ENCODE peak calls at places on chromosomes 11 and 22, in four cellular contexts. O is WTC11, M is GM12878, Q is K562. P is an unnamed sample.

GRCh38 chr11:28517621-28518020 is 409.4 kb downstream of the METTL15 start:
- DNase-seq in O (no peak), Q (no peak), M (no peak), P (no peak)

GRCh38 chr22:41902932-41903421 is 11.9 kb downstream of the SHISA8 start:
- DNase-seq in O (no peak), Q (no peak), M (no peak), P (no peak)

GRCh38 chr11:45653277-45653676 is 12.1 kb downstream of the CHST1 start:
- DNase-seq in O (no peak), M (no peak), Q (no peak), P (no peak)

GRCh38 chr22:20178922-20179227 is 28.0 kb upstream of the CCDC188 start:
- DNase-seq in Q (no peak), M (no peak), O (no peak), P (no peak)

GRCh38 chr11:14537134-14537599 is 17.0 kb upstream of the PSMA1 start:
- DNase-seq in O (no peak), M (no peak), Q (peak), P (peak)

GRCh38 chr22:44037519-44038370 is 13.6 kb downstream of the PARVB start:
- DNase-seq in O (no peak), Q (no peak), M (no peak), P (no peak)

GRCh38 chr11:82523141-82523540 is 210.5 kb downstream of the FAM181B start:
- DNase-seq in O (peak), Q (no peak), M (no peak), P (no peak)

GRCh38 chr11:67118059-67118766 is 850 bp upstream of the KDM2A start:
- DNase-seq in O (peak), Q (no peak), M (no peak), P (no peak)

GRCh38 chr22:26385164-26385563 is 43.9 kb upstream of the ASPHD2 start:
- DNase-seq in Q (no peak), M (no peak), O (no peak), P (no peak)

GRCh38 chr11:16942342-16942741 is 71.9 kb downstream of the PLEKHA7 start:
- DNase-seq in Q (no peak), M (no peak), O (no peak), P (no peak)

GRCh38 chr11:16946477-16947282 is 67.5 kb downstream of the PLEKHA7 start:
- DNase-seq in Q (no peak), M (peak), O (no peak), P (no peak)

GRCh38 chr11:16941935-16942334 is 72.3 kb downstream of the PLEKHA7 start:
- DNase-seq in O (no peak), Q (no peak), M (no peak), P (no peak)

GRCh38 chr11:16942917-16943316 is 71.3 kb downstream of the PLEKHA7 start:
- DNase-seq in Q (no peak), M (no peak), O (no peak), P (no peak)

GRCh38 chr11:16945671-16946469 is 68.3 kb downstream of the PLEKHA7 start:
- DNase-seq in O (peak), M (peak), Q (peak), P (peak)
- TF ChIP-seq CBFB in O (no peak), M (peak), Q (no peak), P (no peak)

GRCh38 chr22:36334081-36334831 is 53.5 kb downstream of the MYH9 start:
- DNase-seq in Q (peak), O (peak), M (no peak), P (no peak)
- TF ChIP-seq CBFB in Q (no peak), O (no peak), M (no peak), P (no peak)

GRCh38 chr11:2940930-2941821 is 12.0 kb upstream of the PHLDA2 start:
- DNase-seq in M (no peak), Q (no peak), O (no peak), P (no peak)

GRCh38 chr11:2943711-2944118 is 14.5 kb upstream of the PHLDA2 start:
- DNase-seq in O (no peak), M (no peak), Q (no peak), P (no peak)

GRCh38 chr11:2942872-2943710 is 13.9 kb upstream of the PHLDA2 start:
- DNase-seq in M (no peak), O (no peak), Q (no peak), P (no peak)

GRCh38 chr11:2942447-2942846 is 13.2 kb upstream of the PHLDA2 start:
- DNase-seq in Q (no peak), O (no peak), M (no peak), P (no peak)

DNA sequence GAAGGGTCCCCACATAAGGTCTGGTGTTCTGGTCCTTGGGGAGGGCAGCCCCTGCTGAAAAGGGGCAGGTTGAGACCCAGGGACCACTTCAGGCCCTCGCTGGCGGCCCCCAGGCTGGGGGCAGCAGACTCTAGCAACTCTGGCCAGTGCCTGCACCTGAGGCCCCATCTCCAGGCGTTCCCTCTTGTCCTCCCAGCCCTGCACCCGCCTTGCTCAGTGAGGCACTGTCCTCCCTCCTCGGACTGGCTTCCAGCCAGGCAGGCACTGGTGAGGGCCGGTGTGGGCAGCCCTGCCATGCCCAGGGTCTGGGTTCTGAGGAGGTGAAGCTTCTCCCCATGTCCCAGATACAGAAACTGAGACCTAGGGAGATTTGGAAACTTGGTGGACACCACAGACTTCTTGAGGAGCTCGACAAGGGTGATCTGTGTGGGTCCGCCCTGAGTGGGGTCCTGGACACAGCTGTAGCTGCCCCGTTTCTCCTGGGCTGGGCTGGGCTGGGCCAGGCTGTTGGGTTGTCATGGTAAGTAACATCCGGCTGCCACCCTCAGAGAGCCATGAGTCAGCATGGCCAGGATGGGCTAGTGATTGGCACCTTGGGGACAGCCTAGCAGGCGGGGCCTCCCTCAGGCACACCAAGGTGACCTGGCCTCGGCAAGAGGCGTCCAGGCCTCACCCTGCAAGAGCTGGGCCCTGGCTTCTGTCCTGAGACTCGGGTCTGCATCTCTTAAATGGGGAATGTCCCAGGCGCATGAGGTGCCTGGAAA is 11.1 kb upstream of the PHLDA2 start:
- DNase-seq in M (no peak), O (no peak), Q (no peak), P (peak)
- TF ChIP-seq CBFB in M (no peak), O (no peak), Q (no peak), P (peak)

DNA sequence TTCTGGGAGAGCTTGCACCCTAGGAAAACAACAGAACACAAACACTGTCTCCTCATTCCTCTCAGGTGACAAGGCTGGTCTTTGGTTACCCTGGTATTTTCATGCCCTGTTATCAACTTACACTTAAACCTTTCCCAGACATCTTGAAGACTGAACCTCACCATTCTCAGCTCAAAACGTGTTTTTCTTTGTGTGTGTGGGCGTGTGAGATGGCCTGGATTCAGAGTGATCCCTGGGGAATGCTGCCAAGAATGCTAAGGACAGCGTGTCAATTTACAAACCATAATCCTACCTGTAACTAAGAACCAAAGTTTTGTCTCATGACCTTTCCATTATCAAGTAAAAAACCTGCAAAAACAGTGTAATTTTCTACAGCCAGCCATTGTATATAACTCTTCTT is 33.3 kb downstream of the ELF5 start:
- DNase-seq in M (no peak), O (no peak), Q (no peak), P (no peak)
- TF ChIP-seq CBFB in M (no peak), O (no peak), Q (no peak), P (no peak)

GRCh38 chr11:60625262-60625661 is 74.2 kb upstream of the MS4A8 start:
- DNase-seq in O (peak), Q (peak), M (no peak), P (peak)
- TF ChIP-seq CBFB in O (no peak), Q (no peak), M (no peak), P (no peak)

GRCh38 chr11:23399995-23400394 is 539.7 kb upstream of the CCDC179 start:
- DNase-seq in M (no peak), Q (no peak), O (no peak), P (no peak)
- TF ChIP-seq CBFB in M (no peak), Q (no peak), O (no peak), P (no peak)

GRCh38 chr11:87369888-87370287 is 332.2 kb downstream of the TMEM135 start:
- DNase-seq in O (no peak), Q (no peak), M (no peak), P (no peak)
- TF ChIP-seq CBFB in O (no peak), Q (no peak), M (no peak), P (no peak)

DNA sequence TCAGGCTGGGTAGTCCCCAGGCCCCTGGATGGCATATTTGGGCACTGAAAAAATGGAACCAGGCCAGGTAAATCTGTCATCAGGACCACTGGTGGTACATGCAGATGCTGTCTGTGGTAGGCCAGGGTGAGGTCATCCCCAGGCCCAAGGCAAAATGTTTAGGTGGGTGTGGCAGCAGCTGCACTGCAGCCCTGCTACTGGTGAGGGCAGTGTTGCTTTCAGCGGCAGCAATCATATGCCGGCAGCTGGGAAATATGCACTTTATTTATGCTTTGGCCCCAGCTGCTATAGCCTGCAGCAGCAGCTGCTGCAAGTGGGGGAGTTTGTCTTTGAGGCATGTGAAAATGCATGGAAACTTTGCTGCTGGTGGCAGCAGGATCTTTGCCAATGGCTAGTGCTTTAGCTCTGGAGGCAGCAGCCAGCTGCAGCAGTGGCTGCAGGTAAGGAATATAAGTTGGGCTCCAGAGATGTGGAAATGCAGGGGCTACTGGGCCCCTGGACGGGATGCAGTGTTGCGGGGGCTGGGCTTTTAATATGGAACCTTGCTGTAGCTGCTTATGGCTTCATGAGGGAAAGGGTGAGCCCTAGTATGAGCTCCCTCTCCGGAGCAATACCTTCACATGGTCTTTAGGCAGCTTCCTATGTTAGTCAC is 365.7 kb upstream of the CADM1 start:
- DNase-seq in Q (peak), M (peak), O (peak), P (peak)
- TF ChIP-seq CBFB in Q (no peak), M (no peak), O (no peak), P (no peak)

GRCh38 chr11:79412761-79413160 is 28.1 kb downstream of the TENM4 start:
- DNase-seq in Q (no peak), O (no peak), M (no peak), P (no peak)

GRCh38 chr11:79415912-79416311 is 24.9 kb downstream of the TENM4 start:
- DNase-seq in M (no peak), O (no peak), Q (no peak), P (no peak)

GRCh38 chr11:79414644-79415317 is 26.0 kb downstream of the TENM4 start:
- DNase-seq in M (no peak), Q (no peak), O (no peak), P (no peak)

GRCh38 chr11:79415411-79415810 is 25.4 kb downstream of the TENM4 start:
- DNase-seq in O (no peak), Q (no peak), M (no peak), P (no peak)

DNA sequence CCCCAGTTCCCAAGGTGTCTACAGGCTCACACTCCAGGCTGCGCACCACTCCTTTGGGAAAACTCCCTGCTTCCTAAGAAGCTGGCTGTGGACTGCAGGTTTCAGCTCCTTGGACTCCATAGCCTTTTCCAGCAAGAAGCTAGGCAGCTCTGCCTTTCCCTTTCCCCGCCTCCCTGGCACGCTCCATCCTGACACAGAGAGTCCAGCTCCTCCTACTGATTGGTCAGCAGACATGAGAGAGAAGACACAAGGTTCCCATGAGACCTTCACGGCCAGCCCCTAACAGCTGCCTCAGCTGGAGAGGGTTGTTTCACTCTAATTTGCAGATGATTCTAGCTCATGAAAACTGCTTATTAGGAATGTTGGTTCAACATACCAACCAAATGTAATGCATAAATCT is 27.6 kb downstream of the TENM4 start:
- DNase-seq in M (no peak), O (peak), Q (no peak), P (no peak)
- TF ChIP-seq CBFB in M (no peak), O (no peak), Q (no peak), P (no peak)

GRCh38 chr11:30733748-30734147 is 147.6 kb upstream of the MPPED2 start:
- DNase-seq in Q (no peak), M (no peak), O (no peak), P (no peak)

GRCh38 chr11:30729187-30729713 is 143.1 kb upstream of the MPPED2 start:
- DNase-seq in O (no peak), M (no peak), Q (no peak), P (no peak)

GRCh38 chr11:30725645-30726195 is 139.6 kb upstream of the MPPED2 start:
- DNase-seq in Q (no peak), M (no peak), O (no peak), P (no peak)

GRCh38 chr11:30724274-30724673 is 138.1 kb upstream of the MPPED2 start:
- DNase-seq in M (no peak), O (no peak), Q (no peak), P (no peak)

DNA sequence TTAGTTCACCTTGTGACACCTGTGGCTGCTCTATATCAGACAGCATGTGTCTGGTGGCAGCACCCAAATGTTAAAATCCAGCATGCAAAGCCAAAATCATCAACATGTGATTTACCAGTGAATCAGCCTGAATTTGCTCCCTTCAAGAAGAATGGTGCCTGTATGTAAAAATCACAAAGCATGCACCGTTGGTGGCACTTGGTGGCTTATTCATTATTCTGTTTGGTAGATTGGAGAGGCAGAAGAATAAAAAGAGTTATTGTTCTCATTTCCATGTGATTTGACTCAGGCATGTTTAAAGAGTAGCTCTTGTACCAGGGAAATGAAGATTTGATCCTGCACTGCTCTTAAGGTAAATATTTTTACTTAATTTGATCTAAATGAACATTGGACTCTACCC is 143.9 kb upstream of the MPPED2 start:
- DNase-seq in Q (no peak), M (no peak), O (no peak), P (no peak)
- TF ChIP-seq CBFB in Q (no peak), M (no peak), O (no peak), P (no peak)

P was measured in HepG2.